ENCODE peak calls at places on chromosomes 11 and 22, in seven cellular contexts. P is SK-N-SH, Z is neuronal stem cell, N is endodermal cell, I is H9, S is PC-3, F is K562. K is an unnamed sample.

GRCh38 chr22:20777420-20778177 is 3.7 kb downstream of the SERPIND1 start:
- DNase-seq in P (no peak), Z (no peak), N (no peak), I (no peak), S (peak), F (peak), K (peak)

GRCh38 chr11:69700278-69701140 is 3.3 kb downstream of the FGF19 start:
- DNase-seq in P (peak), Z (no peak), N (peak), I (peak), S (peak), F (peak), K (peak)

GRCh38 chr22:19942071-19942885 is 660 bp upstream of the TXNRD2 start:
- DNase-seq in P (peak), Z (no peak), N (no peak), I (no peak), S (no peak), F (peak), K (peak)

GRCh38 chr11:70545626-70545945 is 147.3 kb downstream of the CTTN start:
- DNase-seq in P (no peak), Z (no peak), N (no peak), I (no peak), S (peak), F (no peak), K (peak)

GRCh38 chr11:83112886-83113285 is 41.2 kb upstream of the RAB30 start:
- DNase-seq in P (no peak), Z (no peak), N (no peak), I (no peak), S (no peak), F (no peak), K (no peak)

GRCh38 chr22:39253427-39254070 is 8.8 kb upstream of the PDGFB start:
- DNase-seq in P (no peak), Z (no peak), N (peak), I (no peak), S (peak), F (peak), K (peak)

GRCh38 chr11:37394236-37394870 is 796.3 kb upstream of the RAG2 start:
- DNase-seq in P (no peak), Z (peak), N (no peak), I (no peak), S (peak), F (no peak), K (no peak)

GRCh38 chr11:33999393-33999792 is 52.1 kb upstream of the CAPRIN1 start:
- DNase-seq in P (no peak), Z (no peak), N (no peak), I (no peak), S (no peak), F (no peak), K (no peak)

GRCh38 chr22:16956290-16956689 is 51.7 kb downstream of the GAB4 start:
- DNase-seq in P (no peak), Z (no peak), N (no peak), I (no peak), S (no peak), F (no peak), K (no peak)

GRCh38 chr22:30890689-30891442 is 77.7 kb downstream of the MORC2 start:
- DNase-seq in P (peak), Z (peak), N (peak), I (peak), S (peak), F (peak), K (peak)

GRCh38 chr11:5679811-5680210 is 5.1 kb downstream of the TRIM5 start:
- DNase-seq in P (no peak), Z (no peak), N (no peak), I (no peak), S (no peak), F (no peak), K (peak)

DNA sequence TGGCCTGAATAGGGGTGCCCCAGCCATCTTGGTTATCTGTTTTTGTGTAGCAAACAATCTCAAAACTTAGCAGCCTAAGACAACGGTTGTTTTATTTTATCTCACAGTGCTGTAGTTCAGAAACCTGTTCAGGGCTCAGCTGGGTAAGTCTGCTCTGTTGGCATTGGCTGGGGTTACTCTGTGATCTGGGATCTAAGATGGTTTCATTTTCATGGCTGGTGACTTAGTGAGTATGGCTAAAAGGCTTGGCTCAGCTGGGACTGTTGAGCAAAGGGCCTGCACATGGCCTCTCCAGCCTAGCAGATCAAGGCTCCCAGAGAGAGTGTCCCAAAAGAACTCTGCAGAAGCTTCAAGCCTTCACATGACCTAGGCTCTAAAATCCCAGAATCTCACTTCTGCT is 60.8 kb upstream of the POU2AF1 start:
- DNase-seq in P (no peak), Z (no peak), N (no peak), I (no peak), S (no peak), F (no peak), K (no peak)
- H3K9ac ChIP-seq in P (no peak), Z (no peak), N (no peak), I (no peak), S (no peak), F (no peak), K (no peak)

DNA sequence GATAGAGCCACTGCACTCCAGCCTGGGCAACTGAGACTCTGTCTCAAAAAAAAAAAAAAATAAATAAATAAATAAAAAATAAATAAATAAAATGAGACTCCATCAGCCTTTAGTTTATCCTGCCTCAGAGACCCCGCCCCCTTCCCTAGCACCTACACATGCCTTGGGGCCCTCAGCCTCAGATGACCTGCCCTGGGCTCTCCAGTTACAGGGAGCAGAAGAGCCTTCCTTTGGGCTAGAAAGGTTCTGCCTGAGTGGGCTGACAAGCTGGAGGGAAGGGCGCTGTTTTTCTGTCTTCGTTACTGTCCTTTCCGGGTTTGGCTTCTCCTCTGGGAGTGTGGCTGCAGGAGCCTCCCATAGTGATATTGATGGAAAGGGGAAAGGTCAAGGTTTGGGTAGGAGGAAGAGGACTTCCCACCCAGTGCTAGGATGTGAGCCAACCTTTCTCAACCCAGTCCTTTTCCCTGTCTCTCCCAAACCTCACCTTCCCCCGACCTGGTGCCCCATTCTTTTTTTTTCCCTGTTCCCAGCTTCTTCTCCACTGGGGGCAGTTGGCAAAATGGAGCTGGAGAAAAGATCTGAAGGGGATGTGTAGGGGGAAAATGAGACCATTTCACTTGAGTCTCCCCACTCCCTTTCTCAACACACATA is 1.5 kb upstream of the SF3B2 start:
- DNase-seq in P (peak), Z (no peak), N (peak), I (no peak), S (no peak), F (no peak), K (no peak)
- H3K9ac ChIP-seq in P (peak), Z (no peak), N (no peak), I (peak), S (no peak), F (peak), K (no peak)

DNA sequence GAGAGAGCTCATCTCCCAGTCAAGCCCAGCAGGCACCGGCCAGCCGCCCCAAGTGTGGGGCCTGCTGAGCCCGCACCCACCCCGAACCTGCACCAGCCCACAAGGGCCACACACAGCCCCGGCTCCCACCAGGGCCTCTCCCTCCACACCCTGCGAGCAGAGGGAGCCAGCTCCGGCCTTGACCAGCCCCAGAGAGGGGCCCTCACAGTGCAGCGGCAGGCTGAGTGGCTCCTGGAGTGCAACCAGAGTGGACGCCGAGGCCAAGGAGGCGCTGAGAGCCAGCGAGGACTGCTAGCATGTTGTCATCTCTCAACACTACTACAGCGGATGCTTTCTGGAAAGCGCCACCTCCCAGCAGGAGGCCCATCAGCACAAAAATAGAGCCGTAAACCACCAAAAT is 10.9 kb downstream of the DEFB108B start:
- DNase-seq in P (no peak), Z (no peak), N (peak), I (peak), S (no peak), F (no peak), K (no peak)
- H3K9ac ChIP-seq in P (no peak), Z (no peak), N (no peak), I (no peak), S (no peak), F (no peak), K (no peak)

GRCh38 chr11:102760355-102761035 is 19.9 kb downstream of the MMP10 start:
- DNase-seq in P (no peak), Z (no peak), N (no peak), I (no peak), S (peak), F (no peak), K (peak)

GRCh38 chr11:102763440-102763839 is 17.0 kb downstream of the MMP10 start:
- DNase-seq in P (no peak), Z (no peak), N (no peak), I (no peak), S (peak), F (no peak), K (no peak)

GRCh38 chr11:102762414-102762813 is 18.0 kb downstream of the MMP10 start:
- DNase-seq in P (no peak), Z (no peak), N (no peak), I (no peak), S (peak), F (no peak), K (peak)

GRCh38 chr11:102757823-102758549 is 22.4 kb downstream of the MMP10 start:
- DNase-seq in P (no peak), Z (no peak), N (no peak), I (no peak), S (peak), F (no peak), K (peak)

DNA sequence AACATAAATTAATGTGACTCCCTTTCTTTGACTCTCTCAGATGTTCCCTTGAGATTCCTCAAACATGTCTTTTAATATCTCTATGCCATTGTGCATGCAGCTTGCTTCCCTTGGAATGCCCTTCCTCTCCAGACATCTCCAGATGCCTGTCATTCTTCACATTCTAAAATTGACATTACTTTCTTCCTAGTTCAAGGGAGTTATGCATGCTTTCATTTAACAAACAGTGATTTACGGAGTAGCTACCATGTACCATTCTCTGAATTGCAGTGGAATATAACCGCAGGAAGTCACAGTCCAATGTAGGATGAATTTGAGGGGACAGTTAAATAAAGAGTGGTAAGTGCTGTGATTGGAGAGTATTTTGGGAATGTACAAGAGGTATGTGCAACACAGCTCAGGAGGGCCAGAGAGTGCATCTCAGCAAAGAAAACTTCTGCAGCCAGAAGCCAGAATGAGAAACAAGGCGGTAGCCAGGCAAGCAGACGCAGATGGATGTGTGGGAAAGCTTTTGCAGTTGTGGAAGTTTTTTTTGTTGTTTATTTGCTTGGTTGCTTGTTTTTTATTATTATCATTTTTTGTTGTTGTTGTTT is 18.7 kb downstream of the MMP10 start:
- DNase-seq in P (no peak), Z (peak), N (no peak), I (no peak), S (no peak), F (no peak), K (no peak)
- H3K9ac ChIP-seq in P (no peak), Z (no peak), N (no peak), I (no peak), S (no peak), F (no peak), K (no peak)

DNA sequence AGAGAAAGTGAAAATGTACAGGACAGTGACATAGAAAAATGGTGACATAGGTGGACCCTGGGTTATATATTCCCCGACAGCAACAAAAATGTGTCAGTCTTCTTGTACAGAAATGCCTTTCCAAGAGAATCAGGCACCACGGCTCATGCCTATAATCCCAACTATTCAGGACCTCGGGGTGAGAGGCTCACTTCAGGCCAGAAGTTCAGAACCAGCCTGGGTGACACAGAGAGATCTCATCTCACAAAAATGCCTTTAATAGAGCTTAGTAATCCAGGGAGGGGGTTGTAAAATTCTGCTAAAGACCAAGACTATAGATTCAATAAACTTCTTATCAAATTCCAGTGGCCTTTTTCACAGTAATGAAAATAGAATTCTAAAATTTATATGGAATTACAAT is 10.7 kb downstream of the ZNF195 start:
- DNase-seq in P (no peak), Z (no peak), N (no peak), I (no peak), S (peak), F (no peak), K (no peak)
- H3K9ac ChIP-seq in P (no peak), Z (no peak), N (no peak), I (no peak), S (no peak), F (no peak), K (no peak)